ENCODE peak calls at places on chromosomes 13 and 19, in eight cellular contexts. W, Z, S, B, X, V, J and H are unnamed samples.

GRCh38 chr19:13002970-13003540 is 7.8 kb downstream of the NFIX start:
- DNase-seq in J (no peak), X (no peak), Z (no peak), S (no peak), W (no peak), B (no peak), V (no peak), H (no peak)

GRCh38 chr13:95133498-95133897 is 167.8 kb downstream of the ABCC4 start:
- DNase-seq in X (no peak), W (no peak), S (no peak), V (no peak), B (no peak), Z (no peak), J (no peak), H (no peak)

GRCh38 chr13:79898996-79899395 is 418.0 kb downstream of the NDFIP2 start:
- DNase-seq in Z (no peak), J (no peak), B (peak), X (peak), W (no peak), S (peak), V (no peak), H (no peak)

GRCh38 chr13:113544071-113544891 is 40.3 kb upstream of the TFDP1 start:
- DNase-seq in S (no peak), X (no peak), Z (no peak), W (no peak), V (no peak), J (no peak), B (no peak), H (no peak)

GRCh38 chr13:42594577-42595571 is 20.9 kb downstream of the TNFSF11 start:
- DNase-seq in V (peak), Z (peak), J (peak), B (peak), W (peak), X (peak), S (peak), H (peak)

GRCh38 chr19:3503036-3503572 is 2.6 kb upstream of the DOHH start:
- DNase-seq in Z (no peak), V (peak), B (peak), J (no peak), S (peak), X (no peak), W (no peak), H (peak)

GRCh38 chr13:40591091-40591490 is 75.3 kb downstream of the FOXO1 start:
- DNase-seq in J (no peak), S (no peak), W (no peak), V (no peak), Z (peak), B (no peak), X (no peak), H (no peak)

GRCh38 chr19:31271569-31271911 is 77.7 kb downstream of the TSHZ3 start:
- DNase-seq in Z (no peak), B (no peak), V (no peak), X (no peak), S (no peak), W (no peak), J (no peak), H (no peak)

GRCh38 chr19:11330103-11330502 is 9.4 kb downstream of the RAB3D start:
- DNase-seq in W (no peak), J (no peak), V (no peak), B (no peak), Z (no peak), S (no peak), X (no peak), H (no peak)

GRCh38 chr13:51783432-51784094 is 20.4 kb downstream of the DHRS12 start:
- DNase-seq in Z (no peak), X (no peak), V (no peak), W (no peak), S (no peak), B (no peak), J (no peak), H (no peak)

GRCh38 chr13:107866007-107866665 is 349.2 kb downstream of the LIG4 start:
- DNase-seq in Z (no peak), J (no peak), W (no peak), X (peak), B (peak), V (peak), S (peak), H (peak)

GRCh38 chr19:16509141-16510061 is 13.2 kb downstream of the C19orf44 start:
- DNase-seq in W (peak), V (no peak), Z (no peak), X (peak), S (no peak), B (peak), J (no peak), H (no peak)

GRCh38 chr19:49890349-49891311 is 6.1 kb downstream of the IL4I1 start:
- DNase-seq in W (no peak), V (no peak), S (peak), J (peak), Z (peak), X (peak), B (no peak), H (no peak)

GRCh38 chr13:42836930-42837329 is 55.5 kb downstream of the FAM216B start:
- DNase-seq in Z (no peak), W (peak), B (peak), X (no peak), V (peak), J (no peak), S (peak), H (peak)

GRCh38 chr13:51618626-51619025 is 34.4 kb downstream of the WDFY2 start:
- DNase-seq in W (no peak), V (no peak), Z (no peak), S (no peak), B (no peak), J (no peak), X (peak), H (no peak)

GRCh38 chr19:41031926-41032325 is 40.8 kb downstream of the CYP2B6 start:
- DNase-seq in V (no peak), Z (no peak), W (no peak), S (peak), X (peak), B (no peak), J (no peak), H (peak)

GRCh38 chr13:46679369-46680180 is 117.4 kb downstream of the ESD start:
- DNase-seq in S (peak), Z (peak), X (no peak), J (peak), W (peak), B (peak), V (peak), H (no peak)

GRCh38 chr19:397941-398706 is 10.8 kb downstream of the C2CD4C start:
- DNase-seq in V (no peak), J (no peak), X (no peak), B (no peak), S (no peak), Z (no peak), W (no peak), H (no peak)

GRCh38 chr19:50333235-50333736 is 4.1 kb upstream of the KCNC3 start:
- DNase-seq in V (peak), X (peak), Z (peak), J (no peak), S (peak), B (peak), W (peak), H (peak)

GRCh38 chr13:105990256-105990958 is 545.1 kb downstream of the EFNB2 start:
- DNase-seq in W (peak), S (peak), Z (no peak), B (peak), J (no peak), V (peak), X (peak), H (peak)

GRCh38 chr19:43576479-43576878 is 878 bp downstream of the PINLYP start:
- DNase-seq in J (no peak), W (no peak), B (no peak), Z (no peak), S (no peak), V (no peak), X (peak), H (no peak)

GRCh38 chr19:11381535-11382369 is 2.4 kb downstream of the EPOR start:
- DNase-seq in V (peak), B (peak), W (peak), J (no peak), S (peak), X (peak), Z (peak), H (peak)

GRCh38 chr13:95553614-95554385 is 1.3 kb downstream of the CLDN10 start:
- DNase-seq in W (peak), Z (no peak), V (peak), B (no peak), X (no peak), J (no peak), S (no peak), H (peak)

GRCh38 chr19:47836038-47836437 is 14.3 kb downstream of the CRX start:
- DNase-seq in S (no peak), W (no peak), X (no peak), B (no peak), V (no peak), Z (no peak), J (no peak), H (no peak)

GRCh38 chr13:112256716-112257497 is 119.2 kb upstream of the SPACA7 start:
- DNase-seq in Z (no peak), V (no peak), W (no peak), J (no peak), X (no peak), S (no peak), B (no peak), H (no peak)

GRCh38 chr19:3366761-3367571 is 583 bp downstream of the NFIC start:
- DNase-seq in X (peak), B (no peak), Z (no peak), V (peak), W (peak), J (peak), S (peak), H (peak)

GRCh38 chr19:33199441-33200265 is 5.5 kb downstream of the LRP3 start:
- DNase-seq in J (no peak), S (peak), B (no peak), X (no peak), V (no peak), Z (no peak), W (no peak), H (no peak)

GRCh38 chr13:104477256-104477655 is 1411.0 kb upstream of the SLC10A2 start:
- DNase-seq in V (no peak), S (no peak), J (no peak), W (peak), Z (no peak), X (peak), B (no peak), H (no peak)

GRCh38 chr13:103067751-103068563 is 1.7 kb upstream of the SLC10A2 start:
- DNase-seq in B (no peak), X (peak), V (no peak), W (no peak), Z (no peak), J (no peak), S (no peak), H (peak)

DNA sequence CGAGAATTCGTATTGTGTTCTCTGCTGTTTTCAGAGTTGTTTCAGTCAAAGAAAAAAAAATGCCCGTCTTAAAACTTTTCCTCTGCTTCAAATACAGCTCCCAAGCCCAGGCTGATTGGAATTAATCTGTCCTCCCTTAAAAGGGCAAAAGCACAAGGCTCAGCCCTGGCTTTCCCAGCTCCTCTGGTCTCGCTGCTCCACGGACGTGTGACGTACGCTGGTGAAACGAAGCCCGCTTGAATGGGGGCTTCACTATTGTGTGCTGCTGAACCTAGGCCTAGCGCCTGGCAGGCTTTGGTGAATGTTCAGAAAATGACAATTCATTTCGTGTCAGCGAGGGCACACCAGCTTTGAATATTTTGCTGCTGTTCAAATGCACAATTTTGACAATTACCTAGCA is 654 bp upstream of the ZNF135 start:
- DNase-seq in W (no peak), B (no peak), X (no peak), J (no peak), S (no peak), Z (no peak), V (no peak), H (no peak)
- H2AFZ ChIP-seq in W (peak), B (no peak), X (no peak), J (peak), S (peak), Z (no peak), V (no peak), H (no peak)

DNA sequence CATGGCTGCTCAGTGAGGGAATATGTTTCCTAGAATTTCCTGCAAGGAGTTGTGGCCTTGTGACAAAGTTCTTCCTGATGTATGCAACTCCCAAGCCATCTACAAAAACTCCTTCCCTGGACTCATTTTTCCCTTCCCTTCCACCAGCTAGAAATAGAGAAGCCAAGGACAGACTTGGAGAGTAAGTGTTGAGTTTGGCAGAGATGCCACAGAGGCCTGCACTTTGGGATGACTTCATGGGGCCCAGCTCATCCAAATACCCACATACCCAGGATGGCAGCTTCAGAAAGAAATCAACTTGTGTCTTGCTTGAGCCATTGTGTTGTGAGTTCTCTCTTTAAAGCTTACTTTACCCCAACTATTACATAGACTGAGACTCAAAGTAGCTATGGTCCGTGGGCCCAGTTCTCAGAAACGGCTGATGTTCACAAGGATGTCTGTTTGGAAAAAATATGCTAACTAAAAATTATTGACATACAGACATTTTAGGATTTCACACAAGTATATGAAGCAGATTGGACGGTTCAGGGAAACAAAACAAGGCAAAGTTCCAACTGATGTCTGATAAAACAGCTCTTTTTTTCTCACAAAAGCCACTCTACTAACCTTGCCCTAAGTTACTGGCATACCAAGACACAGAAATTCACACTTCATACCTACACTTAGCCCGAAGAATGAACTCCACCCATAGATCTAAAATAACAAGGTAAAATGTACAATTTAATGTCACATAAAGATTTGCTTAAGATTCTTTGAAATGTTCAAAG is 107.9 kb downstream of the NALCN start:
- DNase-seq in W (no peak), B (no peak), V (no peak), Z (no peak), S (peak), J (no peak), X (peak), H (no peak)
- H2AFZ ChIP-seq in W (no peak), B (peak), V (no peak), Z (no peak), S (peak), J (no peak), X (peak), H (no peak)

DNA sequence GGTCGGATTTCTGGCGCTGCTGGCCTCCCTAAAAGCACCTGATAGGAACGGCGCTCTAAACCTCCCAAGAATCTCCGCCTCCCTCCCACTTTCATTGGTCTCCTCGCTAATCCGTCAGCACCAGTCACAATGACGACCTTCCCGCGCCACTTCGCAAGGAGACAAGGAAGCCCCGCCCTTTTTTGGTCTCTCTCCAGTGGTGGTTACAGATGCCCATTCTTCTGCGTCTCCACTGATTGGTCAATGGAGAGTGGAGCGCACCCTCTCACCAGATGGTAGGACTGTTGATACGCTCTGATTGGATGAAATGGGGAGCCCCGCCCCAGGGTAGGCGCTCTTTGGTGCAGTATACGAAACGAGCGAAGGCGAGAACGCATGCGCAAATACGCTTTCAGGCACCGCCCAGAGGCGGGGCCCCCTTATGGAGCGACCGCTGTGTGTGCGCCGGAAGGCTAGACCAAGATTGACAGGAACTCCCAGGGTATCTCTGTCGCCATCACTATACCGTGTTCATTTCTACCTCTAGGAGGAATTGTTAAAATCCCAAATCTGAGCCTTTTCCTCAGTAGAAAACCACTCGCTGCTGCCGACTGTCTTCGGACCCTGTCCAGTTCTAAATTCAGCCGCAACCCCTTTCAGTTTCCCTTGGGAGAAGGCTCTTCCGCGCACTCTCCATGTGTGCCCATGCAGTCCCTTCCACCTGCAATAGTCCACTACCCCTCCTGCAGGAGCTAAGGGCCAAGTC is 617 bp upstream of the HNRNPL start:
- DNase-seq in B (peak), Z (peak), J (peak), X (peak), W (peak), V (peak), S (peak), H (peak)
- H2AFZ ChIP-seq in B (peak), Z (no peak), J (peak), X (peak), W (peak), V (no peak), S (peak), H (peak)

GRCh38 chr13:23615677-23616076 is 45.5 kb downstream of the TNFRSF19 start:
- DNase-seq in X (no peak), W (no peak), V (no peak), Z (no peak), J (no peak), B (no peak), S (no peak), H (no peak)

GRCh38 chr13:23610966-23611486 is 40.8 kb downstream of the TNFRSF19 start:
- DNase-seq in B (peak), W (peak), S (peak), Z (no peak), J (no peak), X (no peak), V (no peak), H (no peak)

GRCh38 chr13:23616228-23616627 is 46.0 kb downstream of the TNFRSF19 start:
- DNase-seq in V (no peak), B (no peak), Z (no peak), S (no peak), W (no peak), J (no peak), X (no peak), H (no peak)

GRCh38 chr13:23612182-23612581 is 42.0 kb downstream of the TNFRSF19 start:
- DNase-seq in B (no peak), W (no peak), X (no peak), S (no peak), Z (no peak), V (no peak), J (no peak), H (no peak)

GRCh38 chr13:23613971-23614370 is 43.8 kb downstream of the TNFRSF19 start:
- DNase-seq in S (no peak), X (no peak), Z (no peak), V (no peak), B (no peak), J (no peak), W (no peak), H (no peak)
- H2AFZ ChIP-seq in S (no peak), X (no peak), Z (no peak), V (no peak), B (no peak), J (no peak), W (no peak), H (no peak)

GRCh38 chr19:51352783-51353360 is 10.9 kb upstream of the VSIG10L start:
- DNase-seq in J (no peak), S (no peak), Z (no peak), X (no peak), B (no peak), W (no peak), V (no peak), H (no peak)

GRCh38 chr19:51357952-51358351 is 8.2 kb downstream of the ETFB start:
- DNase-seq in X (no peak), Z (no peak), B (no peak), V (no peak), S (no peak), W (no peak), J (no peak), H (no peak)

GRCh38 chr19:51354103-51354741 is 12.0 kb downstream of the ETFB start:
- DNase-seq in J (no peak), S (no peak), W (no peak), Z (no peak), B (no peak), V (no peak), X (no peak), H (no peak)

GRCh38 chr19:51356159-51356801 is 9.9 kb downstream of the ETFB start:
- DNase-seq in W (no peak), B (no peak), S (no peak), Z (no peak), V (no peak), J (no peak), X (no peak), H (no peak)

DNA sequence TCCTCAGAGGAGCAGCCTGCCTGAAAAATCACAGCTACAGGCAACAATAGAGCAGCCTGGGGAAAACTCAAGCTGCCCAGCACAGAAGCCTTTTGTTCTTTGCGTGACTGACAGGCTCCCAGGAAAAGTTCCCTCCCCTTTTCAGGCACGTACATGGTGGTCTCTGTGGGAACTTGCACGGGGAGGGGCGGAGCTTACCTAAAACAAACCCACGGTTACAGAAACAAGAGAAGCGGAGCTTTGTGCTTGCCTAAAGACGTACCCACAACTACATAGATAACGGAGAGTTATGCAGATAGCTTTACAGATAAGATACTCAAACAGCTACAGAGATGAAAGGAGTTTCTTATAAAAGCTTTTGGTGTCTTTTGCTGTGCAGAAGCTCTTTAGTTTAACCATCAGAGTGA is 11.4 kb downstream of the ETFB start:
- DNase-seq in B (peak), X (peak), S (no peak), W (peak), J (peak), Z (no peak), V (peak), H (no peak)
- H2AFZ ChIP-seq in B (no peak), X (no peak), S (no peak), W (no peak), J (no peak), Z (no peak), V (no peak), H (no peak)

GRCh38 chr19:53631949-53632407 is at the start of gene DPRX:
- DNase-seq in X (no peak), W (no peak), Z (no peak), S (no peak), V (no peak), J (no peak), B (no peak), H (no peak)
- H2AFZ ChIP-seq in X (no peak), W (no peak), Z (no peak), S (no peak), V (no peak), J (no peak), B (no peak), H (no peak)